ENCODE peak calls at places on chromosomes 5 and 9, in five cellular contexts. Y is HepG2, G is A549, M is H1, V is K562. H is an unnamed sample.

GRCh38 chr5:141849371-141850182 is 28.6 kb downstream of the PCDH1 start:
- DNase-seq in Y (peak), G (peak), M (peak), V (peak), H (peak)

GRCh38 chr5:57442080-57442839 is 40.4 kb downstream of the ACTBL2 start:
- DNase-seq in Y (no peak), G (no peak), M (no peak), V (peak), H (no peak)

GRCh38 chr5:135009736-135010501 is 24.1 kb downstream of the PITX1 start:
- DNase-seq in Y (no peak), G (no peak), M (no peak), V (no peak), H (no peak)

GRCh38 chr5:164235176-164235914 is 729.9 kb downstream of the MAT2B start:
- DNase-seq in Y (no peak), G (no peak), M (no peak), V (no peak), H (no peak)

GRCh38 chr5:36613771-36614656 is 7.6 kb downstream of the SLC1A3 start:
- DNase-seq in Y (no peak), G (no peak), M (no peak), V (no peak), H (no peak)

GRCh38 chr5:76145945-76146344 is 62.8 kb downstream of the SV2C start:
- DNase-seq in Y (peak), G (peak), M (no peak), V (peak), H (peak)

GRCh38 chr9:100700689-100701318 is 122.9 kb downstream of the CAVIN4 start:
- DNase-seq in Y (peak), G (peak), M (peak), V (peak), H (peak)

GRCh38 chr9:4661165-4662095 is 664 bp upstream of the PLPP6 start:
- DNase-seq in Y (no peak), G (no peak), M (no peak), V (no peak), H (no peak)

GRCh38 chr5:43635374-43635773 is 32.4 kb downstream of the NNT start:
- DNase-seq in Y (no peak), G (no peak), M (no peak), V (no peak), H (no peak)

DNA sequence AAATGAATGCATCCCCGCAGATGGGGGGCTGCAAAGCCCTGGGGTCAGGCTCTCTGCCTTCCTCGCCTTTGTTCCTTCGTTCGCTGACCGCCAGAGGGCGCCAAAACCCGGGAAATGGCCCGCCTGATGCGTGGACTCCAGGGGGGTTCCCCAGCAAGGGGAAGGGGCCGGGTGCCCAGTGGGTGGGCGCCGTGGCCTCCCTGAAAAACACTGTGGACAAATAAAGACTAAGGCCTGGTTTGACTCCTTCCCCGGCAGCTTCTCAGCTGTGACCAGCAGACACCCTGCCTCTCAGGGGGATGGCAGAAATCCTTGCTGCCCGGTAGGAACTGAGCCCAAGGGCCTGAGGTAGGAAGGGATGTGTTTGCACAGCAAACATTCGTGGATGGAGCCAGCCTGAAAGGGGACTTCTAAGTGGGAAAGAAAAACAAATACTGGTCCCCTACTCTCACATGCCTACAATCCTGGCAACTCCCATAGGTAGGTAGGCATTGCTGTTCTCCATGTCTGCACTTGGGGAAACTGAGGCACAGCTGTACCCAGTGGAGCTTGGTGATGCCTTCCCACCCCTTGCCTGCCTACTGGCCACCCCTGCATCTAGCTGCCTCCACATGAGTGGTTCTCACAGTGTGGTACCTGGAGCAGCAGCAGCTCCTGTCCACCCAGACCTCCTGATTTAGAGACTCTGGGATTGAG is 57.7 kb downstream of the DUSP1 start:
- DNase-seq in Y (no peak), G (peak), M (peak), V (peak), H (peak)
- TF ChIP-seq JUN in Y (no peak), G (no peak), M (no peak), V (no peak), H (no peak)

DNA sequence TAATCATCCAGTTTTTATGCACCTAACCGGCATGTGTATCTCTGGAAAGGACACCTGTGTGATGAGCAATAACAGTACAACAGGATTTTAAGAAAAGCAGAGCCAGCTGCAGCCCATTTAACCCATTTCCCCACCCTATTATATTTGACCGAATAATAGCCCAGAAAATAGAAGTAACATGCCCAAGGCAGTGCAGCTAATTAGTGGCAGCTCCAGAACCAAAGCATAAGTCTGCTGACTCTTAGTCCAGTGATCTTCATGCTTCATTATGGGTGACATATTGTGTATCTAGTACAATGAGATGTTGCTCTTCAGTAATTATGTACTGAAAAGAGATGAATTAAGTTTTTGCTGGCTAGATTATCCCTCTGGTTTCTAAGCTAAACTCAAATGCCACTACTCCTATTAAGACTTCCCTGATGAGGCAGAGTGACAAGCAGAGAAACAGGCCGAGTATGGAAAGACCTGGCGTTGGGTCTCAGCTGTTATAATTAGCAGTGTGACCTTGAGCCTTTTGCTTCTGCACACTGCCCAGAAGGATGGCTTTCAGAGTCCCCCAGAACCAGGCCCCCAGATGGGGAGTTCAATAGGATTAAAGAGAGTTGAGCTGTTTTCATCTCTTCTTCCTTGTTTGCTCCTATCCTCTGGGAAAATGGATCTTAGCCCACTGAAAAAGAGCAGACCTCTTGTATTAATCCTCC is 10.7 kb upstream of the C1QTNF3 start:
- DNase-seq in Y (no peak), G (no peak), M (no peak), V (no peak), H (no peak)
- TF ChIP-seq USF2 in Y (no peak), G (no peak), M (no peak), V (no peak), H (no peak)

DNA sequence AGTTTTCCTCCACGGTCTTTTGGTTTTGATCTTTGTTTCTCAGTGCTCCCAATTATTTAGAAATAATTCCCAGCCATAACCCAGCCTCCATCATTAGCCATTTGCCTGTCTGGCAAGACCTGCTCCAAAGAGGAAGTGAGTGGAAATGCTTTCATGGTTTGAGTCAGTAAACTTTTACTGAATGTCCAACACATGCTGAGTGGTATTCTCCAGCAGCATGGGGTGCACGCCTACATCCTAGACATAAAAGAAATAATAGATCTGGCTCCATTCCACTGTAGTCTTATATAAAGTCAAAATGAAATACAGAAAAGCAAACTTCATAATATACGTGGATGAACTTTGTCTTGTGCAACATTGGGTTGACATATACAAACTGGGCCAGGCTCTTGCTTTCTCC is 757.2 kb downstream of the TLE1 start:
- DNase-seq in Y (no peak), G (no peak), M (no peak), V (no peak), H (no peak)
- TF ChIP-seq JUN in Y (no peak), G (no peak), M (no peak), V (no peak), H (no peak)

DNA sequence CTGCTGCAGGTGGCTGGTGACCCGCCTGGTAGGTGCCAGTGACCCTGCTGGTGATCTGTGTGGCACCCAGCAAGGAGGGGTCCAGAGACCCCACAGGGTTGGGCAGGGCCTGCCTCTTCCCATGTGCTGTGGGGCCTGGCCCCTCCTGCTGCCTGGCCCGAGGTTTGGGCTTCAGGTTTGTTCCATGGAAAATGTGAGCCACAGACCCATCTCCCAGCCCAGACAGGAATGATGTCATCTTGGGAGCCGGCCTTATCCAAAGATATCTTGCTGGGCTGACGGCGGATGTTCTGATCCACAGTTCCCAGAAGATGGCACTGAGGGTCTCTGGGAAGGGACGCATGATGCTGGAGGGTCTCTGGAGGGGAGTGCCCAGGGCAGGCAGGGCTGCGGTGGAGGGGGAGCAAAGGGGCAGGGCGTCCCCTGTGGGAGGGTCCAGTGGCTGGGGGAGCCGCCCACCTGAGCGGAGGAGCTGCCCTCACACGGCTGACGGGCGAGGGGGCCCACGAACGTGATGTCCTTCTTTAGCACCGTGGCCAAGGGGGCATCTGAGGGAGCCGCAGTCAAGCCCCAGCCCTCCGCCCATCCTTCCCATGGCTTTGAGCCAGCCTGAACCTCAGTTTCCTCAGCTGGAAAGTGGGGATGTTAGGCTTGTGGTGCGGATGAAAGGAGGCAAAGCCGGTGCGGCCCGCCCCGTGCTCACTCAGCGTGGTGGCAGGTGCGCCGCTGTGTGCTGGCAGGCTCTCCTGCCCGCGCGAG is 68.1 kb downstream of the COL5A1 start:
- DNase-seq in Y (no peak), G (no peak), M (no peak), V (no peak), H (no peak)
- TF ChIP-seq USF2 in Y (no peak), G (no peak), M (no peak), V (no peak), H (no peak)

GRCh38 chr5:113682497-113683136 is 169.1 kb downstream of the YTHDC2 start:
- DNase-seq in Y (no peak), G (no peak), M (no peak), V (no peak), H (peak)
- TF ChIP-seq JUN in Y (no peak), G (no peak), M (no peak), V (no peak), H (no peak)

GRCh38 chr9:26375448-26375847 is 517.2 kb downstream of the CAAP1 start:
- DNase-seq in Y (no peak), G (no peak), M (no peak), V (no peak), H (no peak)
- TF ChIP-seq USF2 in Y (no peak), G (no peak), M (no peak), V (no peak), H (no peak)

GRCh38 chr5:72170101-72170500 is 62.8 kb downstream of the MAP1B start:
- DNase-seq in Y (no peak), G (no peak), M (no peak), V (no peak), H (no peak)

GRCh38 chr5:72166070-72166979 is 59.0 kb downstream of the MAP1B start:
- DNase-seq in Y (no peak), G (no peak), M (peak), V (peak), H (peak)

GRCh38 chr5:72167257-72167656 is 60.0 kb downstream of the MAP1B start:
- DNase-seq in Y (no peak), G (no peak), M (no peak), V (no peak), H (no peak)

GRCh38 chr5:72171667-72172066 is 64.4 kb downstream of the MAP1B start:
- DNase-seq in Y (no peak), G (no peak), M (no peak), V (no peak), H (no peak)

DNA sequence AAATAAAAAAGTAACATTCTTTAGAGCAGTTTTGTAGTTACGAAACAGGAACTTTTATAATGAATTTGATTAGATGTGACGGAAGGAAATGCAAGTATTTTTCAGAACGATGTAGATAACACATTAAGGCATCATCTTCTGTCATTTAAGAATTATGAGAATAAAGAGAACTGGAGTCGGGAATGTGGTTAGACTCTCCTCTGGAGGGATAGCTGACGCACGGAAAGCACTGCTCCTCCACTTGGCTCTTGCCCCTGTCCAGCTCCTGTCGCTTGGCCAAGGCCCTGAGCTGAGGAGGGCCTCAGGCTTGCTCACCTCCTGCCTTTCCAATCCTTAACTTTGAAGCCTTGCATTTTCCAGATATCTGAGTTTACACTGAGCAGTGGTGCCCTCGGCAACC is 60.5 kb downstream of the MAP1B start:
- DNase-seq in Y (no peak), G (no peak), M (no peak), V (no peak), H (no peak)
- TF ChIP-seq JUN in Y (no peak), G (no peak), M (no peak), V (no peak), H (no peak)

DNA sequence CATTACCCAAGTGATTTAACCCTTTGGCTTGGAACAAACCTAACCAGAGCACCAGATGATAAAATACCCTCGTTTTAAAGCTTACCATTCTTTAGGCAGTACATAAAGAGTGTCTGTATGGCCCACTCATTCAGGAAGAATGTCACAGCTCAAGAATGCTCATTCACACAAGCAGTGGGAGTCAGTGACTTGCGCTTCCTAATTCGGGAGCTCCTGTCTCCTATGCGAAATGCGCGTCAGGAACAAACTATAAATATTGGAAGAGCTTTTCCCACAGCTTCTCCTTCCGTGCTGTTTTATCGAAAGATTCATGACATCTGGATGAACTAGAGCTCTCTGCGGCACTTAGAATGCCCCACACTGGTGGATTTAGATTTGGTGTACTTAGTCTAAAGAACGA is 66.5 kb downstream of the NTRK2 start:
- DNase-seq in Y (no peak), G (no peak), M (no peak), V (no peak), H (no peak)
- TF ChIP-seq USF2 in Y (no peak), G (no peak), M (no peak), V (no peak), H (no peak)

DNA sequence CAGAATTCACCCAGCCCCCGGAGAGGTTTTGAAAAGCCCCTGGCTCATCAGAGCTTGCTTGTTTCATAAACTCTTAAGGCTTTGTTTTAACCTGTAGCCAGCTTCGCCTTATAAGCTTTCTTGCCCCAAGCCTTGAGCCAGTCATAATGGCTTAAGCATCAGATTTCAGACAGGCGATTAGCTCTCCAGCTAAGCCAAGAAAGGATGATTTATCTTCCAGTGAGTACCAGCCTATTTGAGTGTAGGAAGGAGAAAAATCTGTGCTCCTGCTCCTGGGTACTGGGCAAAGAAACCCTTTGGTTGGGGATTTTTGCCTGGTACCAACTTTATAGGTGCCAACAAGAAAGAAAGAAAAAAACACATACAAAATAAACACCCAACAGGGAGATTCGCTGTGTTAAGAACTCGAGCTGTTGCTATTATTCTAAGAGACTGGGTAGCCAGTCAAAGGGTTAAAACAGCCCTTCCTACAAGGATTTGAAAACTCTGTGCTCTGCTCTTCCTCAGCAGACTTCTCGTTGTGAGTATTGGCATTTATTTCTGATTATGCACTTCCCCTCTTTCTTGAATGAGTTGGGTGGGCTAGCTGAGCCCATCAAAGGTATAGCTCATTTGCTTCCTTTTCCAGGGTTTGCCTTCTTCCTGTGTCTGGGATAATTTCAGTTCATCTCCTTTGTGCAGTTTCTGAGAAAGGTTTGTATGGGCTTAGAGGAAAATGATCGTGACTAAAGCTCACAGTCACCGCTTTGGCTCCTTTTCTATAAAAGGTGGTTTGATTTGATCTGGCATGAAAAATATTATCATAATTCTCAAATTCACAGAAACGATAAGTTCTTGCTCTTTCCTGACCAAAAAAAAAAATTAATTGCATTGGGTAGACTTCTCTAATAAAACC is 157.2 kb upstream of the DMRT1 start:
- DNase-seq in Y (no peak), G (no peak), M (no peak), V (no peak), H (no peak)
- TF ChIP-seq JUN in Y (no peak), G (no peak), M (no peak), V (no peak), H (no peak)

DNA sequence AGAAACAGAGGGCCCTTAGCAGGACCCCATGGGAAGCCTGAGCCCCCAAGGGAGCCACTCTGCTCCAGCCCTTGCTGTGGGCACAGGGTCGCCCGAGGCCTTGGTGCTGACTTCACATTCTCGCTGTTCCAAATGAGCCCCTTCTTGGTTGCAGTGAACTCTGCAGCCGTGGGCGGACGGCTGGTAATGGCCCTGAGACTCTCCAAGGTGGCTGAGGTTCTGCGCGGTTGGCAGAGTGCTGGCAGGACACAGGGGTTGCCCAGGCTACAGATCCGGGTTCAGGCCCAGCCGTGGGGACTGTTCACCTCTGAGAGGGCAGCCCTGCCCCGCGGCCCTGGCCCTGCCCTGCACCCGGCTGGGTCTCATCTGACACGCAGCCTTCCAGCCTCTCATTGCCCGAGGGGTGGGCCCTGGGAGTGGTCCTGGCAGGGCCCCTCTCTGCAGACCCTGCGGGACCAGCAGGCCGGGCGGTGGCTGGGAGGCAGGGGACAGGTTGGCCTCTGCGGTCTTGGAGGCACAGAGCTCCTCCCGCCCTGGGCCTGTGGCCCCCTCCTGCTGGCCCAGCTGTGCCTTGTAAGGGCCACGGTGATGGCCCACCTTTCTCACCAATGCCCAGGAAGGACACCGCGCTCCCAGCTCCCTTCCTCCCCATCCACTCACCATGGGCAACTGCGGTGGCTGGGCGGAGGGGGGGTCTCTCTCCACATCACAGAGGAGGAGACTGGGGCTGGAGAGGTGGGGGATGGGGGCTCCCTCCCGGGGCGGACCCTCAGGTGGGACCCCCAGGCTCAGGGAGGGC is 51.6 kb downstream of the AHRR start:
- DNase-seq in Y (no peak), G (no peak), M (peak), V (no peak), H (no peak)
- TF ChIP-seq USF2 in Y (no peak), G (no peak), M (no peak), V (no peak), H (no peak)

H was measured in WTC11.